ENCODE peak calls at places on chromosomes 6 and 20, in nine cellular contexts. J, I, K, V, A, R, O, P and H are unnamed samples.

GRCh38 chr6:114342826-114343781 is at the start of gene HS3ST5:
- DNase-seq in J (no peak), I (peak; percentile 34), K (no peak), V (peak; percentile 23), A (peak; percentile 12), R (peak; percentile 45), O (no peak), P (peak; percentile 58), H (peak; percentile 5)

GRCh38 chr6:24274441-24275083 is 83.3 kb downstream of the DCDC2 start:
- DNase-seq in J (peak; percentile 17), I (no peak), K (no peak), V (peak; percentile 55), A (no peak), R (no peak), O (no peak), P (no peak), H (no peak)

GRCh38 chr20:45044084-45044573 is 56.8 kb downstream of the KCNS1 start:
- DNase-seq in J (peak; percentile 83), I (no peak), K (peak; percentile 45), V (peak; percentile 87), A (peak; percentile 35), R (no peak), O (peak; percentile 42), P (no peak), H (peak; percentile 80)

GRCh38 chr6:163392533-163392932 is 22.0 kb upstream of the QKI start:
- DNase-seq in J (peak; percentile 46), I (no peak), K (peak; percentile 52), V (no peak), A (peak; percentile 57), R (peak; percentile 65), O (no peak), P (no peak), H (no peak)

GRCh38 chr6:61809004-61809595 is 476.9 kb downstream of the KHDRBS2 start:
- DNase-seq in J (peak; percentile 1), I (no peak), K (no peak), V (peak; percentile 17), A (no peak), R (no peak), O (no peak), P (no peak), H (no peak)

GRCh38 chr6:34644716-34645115 is 51.9 kb downstream of the ILRUN start:
- DNase-seq in J (no peak), I (no peak), K (no peak), V (no peak), A (no peak), R (no peak), O (no peak), P (no peak), H (no peak)

GRCh38 chr6:85920782-85921181 is 278.1 kb upstream of the SYNCRIP start:
- DNase-seq in J (no peak), I (no peak), K (peak; percentile 36), V (no peak), A (peak; percentile 9), R (no peak), O (no peak), P (no peak), H (no peak)

GRCh38 chr20:45339084-45339483 is 9.1 kb downstream of the SDC4 start:
- DNase-seq in J (no peak), I (no peak), K (no peak), V (no peak), A (no peak), R (no peak), O (no peak), P (peak; percentile 58), H (no peak)

GRCh38 chr20:43011491-43011890 is 178.2 kb downstream of the PTPRT start:
- DNase-seq in J (no peak), I (no peak), K (no peak), V (no peak), A (no peak), R (no peak), O (no peak), P (no peak), H (no peak)

GRCh38 chr20:59299961-59300340 is 460 bp upstream of the EDN3 start:
- DNase-seq in J (no peak), I (no peak), K (no peak), V (no peak), A (no peak), R (no peak), O (no peak), P (peak; percentile 82), H (no peak)

GRCh38 chr20:17059465-17059864 is 167.4 kb upstream of the PCSK2 start:
- DNase-seq in J (peak; percentile 18), I (no peak), K (peak; percentile 32), V (peak; percentile 91), A (no peak), R (no peak), O (no peak), P (no peak), H (peak; percentile 8)

GRCh38 chr20:38270869-38271608 is 10.5 kb upstream of the KIAA1755 start:
- DNase-seq in J (peak; percentile 89), I (no peak), K (no peak), V (no peak), A (peak; percentile 84), R (no peak), O (no peak), P (no peak), H (peak; percentile 97)

GRCh38 chr20:55386686-55387085 is 618.6 kb downstream of the CBLN4 start:
- DNase-seq in J (no peak), I (no peak), K (no peak), V (no peak), A (no peak), R (no peak), O (no peak), P (no peak), H (no peak)

GRCh38 chr6:36852481-36853147 is 13.4 kb upstream of the CPNE5 start:
- DNase-seq in J (peak; percentile 68), I (no peak), K (no peak), V (peak; percentile 21), A (no peak), R (no peak), O (no peak), P (no peak), H (no peak)

GRCh38 chr20:11832397-11832796 is 85.3 kb upstream of the BTBD3 start:
- DNase-seq in J (no peak), I (no peak), K (no peak), V (no peak), A (no peak), R (no peak), O (no peak), P (no peak), H (no peak)

GRCh38 chr6:154123567-154123966 is 84.5 kb downstream of the OPRM1 start:
- DNase-seq in J (no peak), I (no peak), K (no peak), V (no peak), A (no peak), R (no peak), O (no peak), P (no peak), H (no peak)

GRCh38 chr6:14502551-14502950 is 385.0 kb downstream of the CD83 start:
- DNase-seq in J (no peak), I (no peak), K (no peak), V (no peak), A (no peak), R (no peak), O (no peak), P (no peak), H (no peak)

GRCh38 chr6:30500421-30501069 is 11.2 kb downstream of the HLA-E start:
- DNase-seq in J (peak; percentile 45), I (no peak), K (no peak), V (peak; percentile 12), A (peak; percentile 42), R (no peak), O (no peak), P (no peak), H (no peak)

GRCh38 chr6:161444464-161444863 is 170.6 kb upstream of the AGPAT4 start:
- DNase-seq in J (peak; percentile 55), I (no peak), K (no peak), V (no peak), A (peak; percentile 32), R (no peak), O (no peak), P (no peak), H (peak; percentile 63)

GRCh38 chr6:75353644-75354043 is 69.1 kb upstream of the TMEM30A start:
- DNase-seq in J (no peak), I (no peak), K (no peak), V (no peak), A (no peak), R (no peak), O (no peak), P (no peak), H (no peak)

GRCh38 chr6:159655409-159655988 is 37.5 kb downstream of the SOD2 start:
- DNase-seq in J (no peak), I (no peak), K (no peak), V (no peak), A (no peak), R (no peak), O (no peak), P (peak; percentile 25), H (no peak)

GRCh38 chr20:15643713-15644112 is 929.5 kb downstream of the KIF16B start:
- DNase-seq in J (no peak), I (no peak), K (no peak), V (peak; percentile 1), A (no peak), R (no peak), O (no peak), P (no peak), H (no peak)

GRCh38 chr6:99543968-99544367 is 24.5 kb downstream of the CCNC start:
- DNase-seq in J (no peak), I (no peak), K (no peak), V (no peak), A (no peak), R (no peak), O (no peak), P (no peak), H (no peak)
- TF ChIP-seq CTCF in J (no peak), I (no peak), K (no peak), V (no peak), A (no peak), R (no peak), O (no peak), P (no peak), H (no peak)

DNA sequence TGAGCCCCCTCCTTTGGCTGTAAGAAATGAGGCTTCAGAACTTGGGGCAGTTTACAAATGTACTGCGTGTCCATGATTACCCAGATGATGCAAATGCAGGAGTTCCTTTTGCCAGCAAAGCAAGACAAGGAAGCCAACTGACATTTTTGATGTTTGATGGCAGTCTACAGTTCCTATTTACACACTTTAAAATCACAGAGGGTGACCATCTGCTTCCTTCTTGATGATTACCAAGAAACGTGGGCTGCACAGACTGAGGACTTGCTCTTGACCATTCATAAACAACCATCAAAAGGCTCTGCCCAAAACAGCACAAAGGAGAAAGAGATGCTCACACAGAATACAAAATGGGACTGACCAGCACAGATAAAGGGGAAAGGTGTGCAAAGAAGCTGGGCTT is 79.8 kb upstream of the TRAF3IP2 start:
- DNase-seq in J (peak; percentile 34), I (no peak), K (no peak), V (no peak), A (no peak), R (no peak), O (no peak), P (no peak), H (no peak)
- TF ChIP-seq CTCF in J (no peak), I (no peak), K (no peak), V (no peak), A (no peak), R (no peak), O (no peak), P (no peak), H (no peak)

GRCh38 chr6:43009124-43009523 is 4.6 kb downstream of the MEA1 start:
- DNase-seq in J (peak; percentile 40), I (no peak), K (no peak), V (peak; percentile 66), A (peak; percentile 42), R (no peak), O (peak; percentile 39), P (no peak), H (no peak)
- TF ChIP-seq CTCF in J (peak; percentile 54), I (no peak), K (no peak), V (peak; percentile 61), A (peak; percentile 54), R (no peak), O (peak; percentile 17), P (no peak), H (peak; percentile 44)

GRCh38 chr20:49225896-49226295 is 6.7 kb downstream of the DDX27 start:
- DNase-seq in J (no peak), I (no peak), K (no peak), V (no peak), A (no peak), R (no peak), O (no peak), P (no peak), H (no peak)
- TF ChIP-seq CTCF in J (no peak), I (no peak), K (no peak), V (no peak), A (no peak), R (no peak), O (no peak), P (no peak), H (no peak)